ENCODE peak calls at places on chromosomes 13 and 19, in ten cellular contexts. M is activated naive CD4-positive, alpha-beta T cell treated with anti-CD3 and anti-CD28 coated beads for 36 hours; W is posterior cingulate gyrus; T is cardiac fibroblast; C is HS-5; Y is GDM1; J is NCI-H2081; R is T follicular helper cell; B is fibroblast of pulmonary artery; L is SK-N-SH. Q is an unnamed sample.

GRCh38 chr13:76387561-76387960 is 498.6 kb downstream of the KCTD12 start:
- DNase-seq in Y (no peak), W (no peak), C (no peak), J (no peak), B (peak; percentile 14), M (no peak), R (no peak), T (peak; percentile 11), L (no peak), Q (no peak)

GRCh38 chr19:34145741-34146202 is 26.5 kb upstream of the LSM14A start:
- DNase-seq in T (peak; percentile 73), L (peak; percentile 74), R (peak; percentile 31), J (peak; percentile 33), W (no peak), B (peak; percentile 72), M (peak; percentile 70), C (peak; percentile 9), Y (peak; percentile 11), Q (peak; percentile 47)

GRCh38 chr19:4951671-4952070 is 17.2 kb upstream of the KDM4B start:
- DNase-seq in W (no peak), B (no peak), C (no peak), L (no peak), T (no peak), Y (no peak), R (no peak), M (no peak), J (no peak), Q (no peak)

GRCh38 chr19:1038995-1039645 is 787 bp upstream of the ABCA7 start:
- DNase-seq in M (no peak), Y (no peak), R (no peak), B (no peak), J (no peak), W (no peak), T (no peak), L (no peak), C (no peak), Q (no peak)

GRCh38 chr13:26168276-26168814 is 53.8 kb downstream of the RNF6 start:
- DNase-seq in C (no peak), L (no peak), J (no peak), R (no peak), M (no peak), B (peak; percentile 31), W (no peak), Y (peak; percentile 16), T (peak; percentile 76), Q (no peak)

GRCh38 chr19:53422551-53422950 is 9.2 kb upstream of the ZNF761 start:
- DNase-seq in L (no peak), M (no peak), T (no peak), W (no peak), Y (no peak), J (no peak), B (no peak), R (no peak), C (no peak), Q (no peak)

GRCh38 chr19:13965926-13966683 is 13.8 kb downstream of the DCAF15 start:
- DNase-seq in L (no peak), T (no peak), B (no peak), Y (no peak), M (no peak), R (no peak), W (no peak), J (no peak), C (no peak), Q (no peak)

GRCh38 chr19:17473041-17473440 is 2.7 kb downstream of the SLC27A1 start:
- DNase-seq in L (no peak), R (no peak), M (peak; percentile 59), T (peak; percentile 76), J (no peak), B (peak; percentile 79), Y (peak; percentile 62), C (peak; percentile 59), W (no peak), Q (no peak)

GRCh38 chr19:16461630-16462051 is 10.1 kb downstream of the EPS15L1 start:
- DNase-seq in R (no peak), W (peak; percentile 74), C (no peak), L (no peak), M (no peak), J (no peak), B (no peak), T (no peak), Y (no peak), Q (no peak)